ENCODE peak calls at places on chromosome 7, in seven cellular contexts. Q, U, X, O, K, V and B are unnamed samples.
A peak's percentile ranks its signal among the peaks of the same experiment; 100 is the strongest.

GRCh38 chr7:73811760-73812168 is 19.0 kb upstream of the CLDN4 start:
- DNase-seq in K (peak; percentile 51), U (no peak), X (peak; percentile 21), O (no peak), V (peak; percentile 52), Q (peak; percentile 88), B (no peak)

GRCh38 chr7:29565186-29565540 is 1.5 kb downstream of the PRR15 start:
- DNase-seq in Q (no peak), V (no peak), X (no peak), K (no peak), O (no peak), U (no peak), B (no peak)

GRCh38 chr7:134515569-134516468 is 11.5 kb upstream of the AKR1B10 start:
- DNase-seq in V (no peak), X (no peak), Q (peak; percentile 49), U (peak; percentile 68), K (no peak), O (no peak), B (peak; percentile 91)

GRCh38 chr7:150373049-150373801 is 4.6 kb downstream of the REPIN1 start:
- DNase-seq in U (no peak), V (no peak), O (no peak), K (no peak), X (no peak), Q (no peak), B (no peak)

GRCh38 chr7:78011642-78012041 is 213.1 kb downstream of the PHTF2 start:
- DNase-seq in X (no peak), U (no peak), Q (no peak), V (no peak), O (no peak), K (no peak), B (no peak)

GRCh38 chr7:128800567-128800966 is 8.8 kb downstream of the CCDC136 start:
- DNase-seq in V (no peak), Q (no peak), K (no peak), O (no peak), U (no peak), X (no peak), B (no peak)

GRCh38 chr7:16345979-16346958 is 75.1 kb downstream of the CRPPA start:
- DNase-seq in V (no peak), O (no peak), K (no peak), U (peak; percentile 44), Q (no peak), X (no peak), B (peak; percentile 39)

GRCh38 chr7:114310344-114311118 is 104.1 kb upstream of the FOXP2 start:
- DNase-seq in Q (no peak), O (no peak), V (no peak), K (peak; percentile 4), U (no peak), X (no peak), B (no peak)

GRCh38 chr7:28630350-28630749 is 218.0 kb downstream of the CREB5 start:
- DNase-seq in X (no peak), K (no peak), V (no peak), U (no peak), Q (no peak), O (no peak), B (no peak)

GRCh38 chr7:35036361-35037171 is 719 bp downstream of the DPY19L1 start:
- DNase-seq in O (peak; percentile 31), U (no peak), V (peak; percentile 59), Q (peak; percentile 75), K (no peak), X (peak; percentile 21), B (peak; percentile 16)

GRCh38 chr7:157129200-157129599 is 9.5 kb upstream of the UBE3C start:
- DNase-seq in Q (no peak), V (no peak), K (no peak), U (no peak), O (no peak), X (no peak), B (no peak)

GRCh38 chr7:157523766-157524421 is 187.1 kb downstream of the DNAJB6 start:
- DNase-seq in V (no peak), Q (no peak), O (no peak), X (no peak), K (no peak), U (no peak), B (no peak)

GRCh38 chr7:131249003-131249402 is 78.7 kb upstream of the MKLN1 start:
- DNase-seq in V (no peak), X (no peak), Q (no peak), U (no peak), O (no peak), K (no peak), B (peak; percentile 92)

GRCh38 chr7:20804376-20804775 is 17.7 kb upstream of the SP8 start:
- DNase-seq in Q (no peak), V (no peak), K (no peak), U (no peak), O (no peak), X (no peak), B (no peak)

GRCh38 chr7:116249969-116250553 is 39.7 kb downstream of the TES start:
- DNase-seq in O (no peak), K (no peak), U (peak; percentile 52), Q (peak; percentile 56), X (no peak), V (no peak), B (no peak)

GRCh38 chr7:96004598-96004997 is 232.2 kb downstream of the DYNC1I1 start:
- DNase-seq in Q (no peak), U (no peak), O (no peak), X (no peak), V (no peak), K (peak; percentile 76), B (peak; percentile 33)

GRCh38 chr7:30173058-30173897 is 38.5 kb downstream of the MTURN start:
- DNase-seq in O (peak; percentile 76), X (no peak), K (peak; percentile 96), V (peak; percentile 90), U (no peak), Q (peak; percentile 48), B (peak; percentile 87)

GRCh38 chr7:68820321-68820720 is 778.0 kb upstream of the AUTS2 start:
- DNase-seq in K (no peak), Q (no peak), X (no peak), U (no peak), V (no peak), O (no peak), B (no peak)

GRCh38 chr7:2812119-2812487 is 32.0 kb downstream of the GNA12 start:
- DNase-seq in Q (no peak), V (no peak), U (no peak), K (no peak), X (no peak), O (no peak), B (no peak)

GRCh38 chr7:101125989-101126650 is 784 bp upstream of the SERPINE1 start:
- DNase-seq in V (no peak), O (peak; percentile 4), K (no peak), U (no peak), Q (no peak), X (no peak), B (peak; percentile 63)

GRCh38 chr7:12267542-12267941 is 56.4 kb downstream of the TMEM106B start:
- DNase-seq in X (no peak), O (no peak), V (no peak), Q (no peak), U (no peak), K (no peak), B (no peak)

GRCh38 chr7:130853503-130854279 is 119.7 kb upstream of the KLF14 start:
- DNase-seq in K (no peak), X (no peak), Q (no peak), O (no peak), U (peak; percentile 96), V (no peak), B (peak; percentile 39)

GRCh38 chr7:117086788-117087187 is 133.5 kb downstream of the ST7 start:
- DNase-seq in O (no peak), U (no peak), V (no peak), K (no peak), Q (no peak), X (no peak), B (no peak)

GRCh38 chr7:50953303-50953702 is 170.6 kb upstream of the GRB10 start:
- DNase-seq in X (no peak), U (no peak), O (no peak), V (no peak), Q (no peak), K (no peak), B (peak; percentile 21)

GRCh38 chr7:74097937-74098614 is 14.5 kb downstream of the LIMK1 start:
- DNase-seq in O (no peak), X (no peak), V (no peak), K (no peak), Q (peak; percentile 32), U (no peak), B (peak; percentile 93)

GRCh38 chr7:28354601-28355062 is 57.7 kb upstream of the CREB5 start:
- DNase-seq in U (no peak), K (no peak), O (no peak), Q (no peak), V (no peak), X (no peak), B (peak; percentile 98)